ENCODE peak calls at places on chromosome 14, in nine cellular contexts. S is AG09309, D is heart left ventricle, K is Caco-2, O is prostate gland, B is pancreas, G is left ventricle myocardium inferior, T is astrocyte of the spinal cord, U is fibroblast of pulmonary artery. C is an unnamed sample.

GRCh38 chr14:77037886-77038511 is 9.5 kb upstream of the IRF2BPL start:
- DNase-seq in S (no peak), D (no peak), K (no peak), O (no peak), B (no peak), G (no peak), T (no peak), U (no peak), C (no peak)

GRCh38 chr14:30610719-30611388 is 11.3 kb upstream of the SCFD1 start:
- DNase-seq in S (no peak), D (no peak), K (peak; percentile 8), O (peak; percentile 55), B (peak; percentile 48), G (no peak), T (peak; percentile 80), U (peak; percentile 84), C (peak; percentile 85)

GRCh38 chr14:78917462-78917861 is 747.3 kb downstream of the NRXN3 start:
- DNase-seq in S (no peak), D (no peak), K (no peak), O (no peak), B (no peak), G (no peak), T (no peak), U (no peak), C (no peak)

GRCh38 chr14:51419685-51420084 is 179.6 kb downstream of the TMX1 start:
- DNase-seq in S (no peak), D (no peak), K (no peak), O (no peak), B (no peak), G (no peak), T (no peak), U (no peak), C (no peak)

GRCh38 chr14:101716956-101717662 is 44.4 kb upstream of the PPP2R5C start:
- DNase-seq in S (no peak), D (no peak), K (no peak), O (no peak), B (peak; percentile 4), G (no peak), T (no peak), U (no peak), C (no peak)

GRCh38 chr14:53108292-53108937 is 44.7 kb downstream of the DDHD1 start:
- DNase-seq in S (no peak), D (no peak), K (no peak), O (no peak), B (no peak), G (no peak), T (no peak), U (no peak), C (no peak)

GRCh38 chr14:87896393-87897380 is 96.3 kb downstream of the GALC start:
- DNase-seq in S (no peak), D (no peak), K (peak; percentile 46), O (no peak), B (no peak), G (no peak), T (peak; percentile 64), U (peak; percentile 75), C (peak; percentile 8)

GRCh38 chr14:51465486-51465885 is 186.2 kb upstream of the FRMD6 start:
- DNase-seq in S (no peak), D (no peak), K (no peak), O (no peak), B (no peak), G (no peak), T (no peak), U (no peak), C (no peak)

GRCh38 chr14:34111933-34112332 is 161.1 kb upstream of the EGLN3 start:
- DNase-seq in S (no peak), D (no peak), K (no peak), O (no peak), B (no peak), G (no peak), T (no peak), U (no peak), C (no peak)

GRCh38 chr14:24092110-24092959 is 1.8 kb upstream of the PCK2 start:
- DNase-seq in S (no peak), D (peak; percentile 13), K (no peak), O (no peak), B (peak; percentile 66), G (no peak), T (no peak), U (no peak), C (peak; percentile 35)

GRCh38 chr14:95070748-95071435 is 86.4 kb downstream of the DICER1 start:
- DNase-seq in S (no peak), D (no peak), K (no peak), O (no peak), B (no peak), G (no peak), T (no peak), U (no peak), C (no peak)

DNA sequence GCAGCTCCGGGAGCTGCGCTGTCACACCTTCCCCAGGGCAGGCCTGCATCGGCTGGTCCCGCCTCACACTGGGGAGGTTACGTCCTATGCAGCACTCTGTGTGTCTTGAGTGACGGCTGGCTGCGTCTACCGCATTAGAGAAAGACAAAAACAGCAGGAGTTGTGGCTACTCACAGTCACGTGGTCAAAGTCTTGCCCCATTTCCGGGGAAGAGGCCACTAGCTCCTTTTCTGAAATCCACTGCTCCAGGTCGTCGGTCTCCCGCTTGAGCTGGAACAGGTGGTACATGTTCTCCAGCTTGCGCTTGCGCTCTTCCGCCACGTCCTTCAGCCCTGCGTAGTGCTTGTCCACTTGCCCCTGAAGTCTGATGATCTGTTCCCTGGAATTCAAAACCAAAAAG is 68.8 kb downstream of the PLEKHG3 start:
- DNase-seq in S (no peak), D (no peak), K (no peak), O (no peak), B (no peak), G (no peak), T (no peak), U (no peak), C (no peak)
- H3K4me3 ChIP-seq in S (no peak overlapping the region), D (no peak overlapping the region), K (no peak overlapping the region), O (no peak overlapping the region), B (no peak overlapping the region), G (no peak overlapping the region), T (no peak overlapping the region), U (no peak overlapping the region), C (no peak overlapping the region)

GRCh38 chr14:22558221-22558913 is 30.7 kb downstream of the DAD1 start:
- DNase-seq in S (no peak), D (no peak), K (no peak), O (no peak), B (no peak), G (no peak), T (no peak), U (no peak), C (no peak)
- TF ChIP-seq CTCF in S (peak; percentile 12), D (peak; percentile 20), K (no peak), O (no peak), B (no peak), G (no peak), T (peak; percentile 20), U (peak; percentile 25), C (no peak)

DNA sequence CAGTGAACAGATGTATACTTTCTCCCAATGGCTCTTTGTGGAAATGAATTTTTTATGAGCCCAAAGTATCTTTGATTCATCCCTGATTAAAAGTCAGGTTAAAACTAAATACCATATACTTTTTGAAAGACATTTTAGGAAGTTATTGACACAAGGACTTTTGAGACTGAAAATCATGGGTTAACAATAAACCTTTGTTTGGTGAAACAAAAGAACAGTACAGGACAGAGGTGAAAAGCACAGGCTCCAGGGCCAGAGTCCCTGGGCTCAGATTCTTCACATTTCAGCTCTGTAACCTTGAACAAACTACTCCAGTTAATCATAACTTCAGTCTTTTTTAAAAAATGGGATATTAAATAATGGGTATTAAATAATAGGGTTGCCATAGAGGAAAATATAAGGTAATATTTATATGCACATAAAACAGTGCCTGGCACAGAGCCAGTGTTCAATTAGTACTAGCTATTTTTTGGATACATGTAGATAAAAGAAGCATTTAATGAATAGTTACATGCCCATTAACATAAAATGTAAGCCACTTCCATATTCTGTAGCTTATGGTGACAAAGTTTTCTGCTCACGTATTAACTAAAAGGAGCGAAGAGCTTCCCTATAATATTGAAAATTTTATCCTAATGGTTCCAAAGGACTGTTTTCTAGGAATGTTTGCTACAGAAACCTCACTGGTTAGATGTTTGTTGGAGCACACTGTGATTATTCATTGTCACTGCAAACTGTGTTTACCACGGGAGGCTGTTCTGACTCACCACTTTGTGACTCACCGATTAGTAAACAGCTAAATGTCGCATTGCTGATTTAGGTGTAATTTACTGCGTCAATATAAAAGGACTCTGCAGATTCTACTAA is 255.4 kb downstream of the DAD1 start:
- DNase-seq in S (no peak), D (no peak), K (peak; percentile 27), O (peak; percentile 61), B (peak; percentile 22), G (no peak), T (peak; percentile 61), U (peak; percentile 68), C (peak; percentile 85)
- H3K4me3 ChIP-seq in S (no peak overlapping the region), D (no peak overlapping the region), K (no peak overlapping the region), O (no peak overlapping the region), B (no peak overlapping the region), G (no peak overlapping the region), T (no peak overlapping the region), U (no peak overlapping the region), C (no peak overlapping the region)

GRCh38 chr14:106883218-106883692 is 1356.9 kb downstream of the TMEM121 start:
- DNase-seq in S (no peak), D (peak; percentile 31), K (peak; percentile 55), O (no peak), B (no peak), G (no peak), T (no peak), U (peak; percentile 0), C (no peak)
- TF ChIP-seq CTCF in S (peak; percentile 45), D (peak; percentile 44), K (peak; percentile 78), O (no peak), B (peak; percentile 29), G (peak; percentile 37), T (peak; percentile 50), U (peak; percentile 20), C (peak; percentile 61)

GRCh38 chr14:104695660-104696000 is 6.2 kb downstream of the INF2 start:
- DNase-seq in S (no peak), D (no peak), K (no peak), O (no peak), B (no peak), G (no peak), T (no peak), U (no peak), C (no peak)
- H3K4me3 ChIP-seq in S (no peak overlapping the region), D (no peak overlapping the region), K (no peak overlapping the region), O (no peak overlapping the region), B (no peak overlapping the region), G (peak overlapping the region; percentile 41), T (no peak overlapping the region), U (no peak overlapping the region), C (no peak overlapping the region)

GRCh38 chr14:93970967-93971634 is 5.3 kb downstream of the ASB2 start:
- DNase-seq in S (no peak), D (no peak), K (no peak), O (no peak), B (no peak), G (no peak), T (no peak), U (no peak), C (no peak)
- TF ChIP-seq CTCF in S (no peak), D (no peak), K (no peak), O (no peak), B (no peak), G (no peak), T (no peak), U (no peak), C (no peak)

C was measured in LNCaP clone FGC.